ENCODE peak calls at places on chromosomes 6 and 20, in ten cellular contexts. X is psoas muscle; Z is Jurkat, Clone E6-1; V is cardiac fibroblast; P is Peyer's patch; D is A549; N is gastrocnemius medialis; O is tibial nerve; E is PC-3; J is CD8-positive, alpha-beta memory T cell. U is an unnamed sample.

GRCh38 chr20:38303908-38304379 is at the start of gene BPI:
- DNase-seq in X (no peak), Z (peak; percentile 57), V (no peak), P (no peak), D (no peak), N (no peak), O (no peak), E (no peak), J (no peak), U (peak; percentile 38)

GRCh38 chr6:137808191-137808590 is 58.9 kb upstream of the TNFAIP3 start:
- DNase-seq in X (no peak), Z (no peak), V (peak; percentile 60), P (no peak), D (peak; percentile 19), N (no peak), O (no peak), E (peak; percentile 91), J (no peak), U (no peak)

GRCh38 chr6:139161169-139161568 is 26.3 kb downstream of the HECA start:
- DNase-seq in X (no peak), Z (peak; percentile 98), V (no peak), P (peak; percentile 64), D (no peak), N (no peak), O (no peak), E (no peak), J (peak; percentile 86), U (no peak)

GRCh38 chr6:90121982-90122381 is 174.7 kb downstream of the BACH2 start:
- DNase-seq in X (peak; percentile 74), Z (no peak), V (no peak), P (no peak), D (no peak), N (peak; percentile 80), O (no peak), E (peak; percentile 15), J (no peak), U (no peak)

GRCh38 chr6:88238065-88238464 is 71.9 kb upstream of the CNR1 start:
- DNase-seq in X (no peak), Z (no peak), V (peak; percentile 0), P (peak; percentile 33), D (peak; percentile 39), N (no peak), O (no peak), E (peak; percentile 19), J (no peak), U (no peak)

GRCh38 chr20:53934421-53935352 is 135.7 kb downstream of the BCAS1 start:
- DNase-seq in X (no peak), Z (no peak), V (peak; percentile 91), P (peak; percentile 60), D (peak; percentile 60), N (no peak), O (no peak), E (peak; percentile 40), J (no peak), U (no peak)

GRCh38 chr6:29552512-29553051 is 7.0 kb downstream of the UBD start:
- DNase-seq in X (no peak), Z (peak; percentile 77), V (peak; percentile 76), P (no peak), D (peak; percentile 31), N (no peak), O (no peak), E (peak; percentile 75), J (no peak), U (no peak)

GRCh38 chr20:1381753-1382591 is 10.9 kb downstream of the FKBP1A start:
- DNase-seq in X (peak; percentile 64), Z (no peak), V (no peak), P (no peak), D (no peak), N (peak; percentile 83), O (no peak), E (no peak), J (no peak), U (peak; percentile 70)

GRCh38 chr6:154154389-154154967 is 115.4 kb downstream of the OPRM1 start:
- DNase-seq in X (no peak), Z (peak; percentile 71), V (peak; percentile 85), P (peak; percentile 64), D (peak; percentile 67), N (peak; percentile 25), O (peak; percentile 48), E (peak; percentile 71), J (peak; percentile 71), U (peak; percentile 56)

GRCh38 chr20:48236001-48236400 is 450.7 kb upstream of the SULF2 start:
- DNase-seq in X (no peak), Z (no peak), V (no peak), P (no peak), D (no peak), N (no peak), O (no peak), E (no peak), J (no peak), U (no peak)

GRCh38 chr20:59806578-59806975 is 126.9 kb downstream of the SYCP2 start:
- DNase-seq in X (no peak), Z (no peak), V (no peak), P (no peak), D (no peak), N (no peak), O (no peak), E (no peak), J (no peak), U (no peak)

GRCh38 chr6:39339557-39340555 is 17.4 kb upstream of the KCNK16 start:
- DNase-seq in X (no peak), Z (no peak), V (no peak), P (no peak), D (no peak), N (no peak), O (no peak), E (no peak), J (no peak), U (no peak)

GRCh38 chr6:26125015-26125690 is 37.9 kb downstream of the HFE start:
- DNase-seq in X (no peak), Z (peak; percentile 44), V (peak; percentile 17), P (no peak), D (peak; percentile 12), N (no peak), O (no peak), E (peak; percentile 33), J (peak; percentile 49), U (no peak)

GRCh38 chr6:139927742-139928305 is 553.4 kb upstream of the CITED2 start:
- DNase-seq in X (no peak), Z (no peak), V (peak; percentile 57), P (no peak), D (no peak), N (no peak), O (no peak), E (no peak), J (no peak), U (no peak)

GRCh38 chr20:31747640-31748039 is 8.6 kb downstream of the TPX2 start:
- DNase-seq in X (no peak), Z (no peak), V (peak; percentile 83), P (no peak), D (no peak), N (peak; percentile 76), O (no peak), E (no peak), J (no peak), U (peak; percentile 81)

GRCh38 chr20:31751126-31751525 is 12.0 kb downstream of the TPX2 start:
- DNase-seq in X (no peak), Z (no peak), V (peak; percentile 95), P (no peak), D (no peak), N (no peak), O (no peak), E (no peak), J (no peak), U (no peak)

GRCh38 chr20:31740656-31741323 is 1.7 kb downstream of the TPX2 start:
- DNase-seq in X (no peak), Z (no peak), V (no peak), P (no peak), D (no peak), N (no peak), O (no peak), E (no peak), J (no peak), U (no peak)

GRCh38 chr20:31749223-31749622 is 10.1 kb downstream of the TPX2 start:
- DNase-seq in X (no peak), Z (no peak), V (no peak), P (no peak), D (no peak), N (no peak), O (no peak), E (no peak), J (no peak), U (no peak)

DNA sequence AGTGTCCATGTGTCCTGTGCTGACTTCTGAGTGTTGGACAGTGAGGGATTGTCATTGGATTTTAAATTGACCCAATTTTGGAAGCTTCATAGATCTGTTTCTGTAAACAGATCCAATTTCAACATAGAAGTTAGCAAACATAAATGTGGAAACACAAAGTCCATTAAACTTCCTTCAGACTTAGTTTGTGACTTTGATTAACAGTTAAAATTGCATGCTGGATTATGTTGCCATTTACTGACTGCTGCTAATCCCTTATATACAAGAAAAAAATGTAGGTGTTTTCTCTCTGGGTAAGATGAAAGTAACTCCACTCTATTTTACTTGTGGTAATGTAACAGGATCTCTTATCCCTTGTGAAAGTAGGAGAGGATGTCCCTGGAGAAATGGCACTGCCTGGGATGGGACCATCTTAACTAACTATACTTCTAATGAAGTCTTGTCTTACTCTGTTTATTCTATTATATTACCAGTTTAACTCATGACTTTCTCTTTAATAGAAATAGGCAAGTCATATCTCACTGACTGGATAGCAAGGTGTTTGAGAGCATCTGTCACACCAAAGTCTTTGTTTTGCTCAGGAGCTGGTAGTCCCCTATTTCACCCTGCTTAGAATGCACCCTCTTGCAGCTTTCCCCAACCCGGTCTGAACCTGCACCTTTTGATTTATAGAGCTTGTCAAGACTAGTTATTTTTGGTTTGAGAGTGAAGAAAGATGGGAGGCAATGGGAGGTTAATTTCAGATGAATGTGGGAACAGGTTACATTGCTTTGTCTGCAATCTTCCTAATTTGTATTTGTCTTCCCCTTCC is 7.2 kb downstream of the TPX2 start:
- DNase-seq in X (no peak), Z (no peak), V (no peak), P (no peak), D (no peak), N (no peak), O (no peak), E (no peak), J (no peak), U (no peak)
- H3K4me3 ChIP-seq in X (no peak overlapping the region), Z (no peak overlapping the region), V (no peak overlapping the region), P (no peak overlapping the region), D (no peak overlapping the region), N (no peak overlapping the region), O (no peak overlapping the region), E (no peak overlapping the region), J (no peak overlapping the region), U (no peak overlapping the region)

GRCh38 chr6:6005467-6006427 is 978 bp downstream of the NRN1 start:
- DNase-seq in X (no peak), Z (no peak), V (no peak), P (no peak), D (no peak), N (no peak), O (no peak), E (no peak), J (no peak), U (no peak)
- H3K4me3 ChIP-seq in X (peak overlapping the region; percentile 65), Z (peak overlapping the region; percentile 84), V (no peak overlapping the region), P (no peak overlapping the region), D (no peak overlapping the region), N (peak overlapping the region; percentile 66), O (peak overlapping the region; percentile 65), E (no peak overlapping the region), J (no peak overlapping the region), U (peak overlapping the region; percentile 56)

GRCh38 chr20:64100946-64101688 is 6.2 kb downstream of the NPBWR2 start:
- DNase-seq in X (no peak), Z (no peak), V (no peak), P (no peak), D (no peak), N (no peak), O (no peak), E (no peak), J (no peak), U (no peak)
- H3K4me3 ChIP-seq in X (no peak overlapping the region), Z (no peak overlapping the region), V (no peak overlapping the region), P (no peak overlapping the region), D (no peak overlapping the region), N (no peak overlapping the region), O (no peak overlapping the region), E (no peak overlapping the region), J (no peak overlapping the region), U (no peak overlapping the region)

GRCh38 chr6:158611039-158611438 is 33.5 kb downstream of the DYNLT1 start:
- DNase-seq in X (no peak), Z (no peak), V (no peak), P (no peak), D (no peak), N (no peak), O (no peak), E (no peak), J (no peak), U (no peak)
- H3K4me3 ChIP-seq in X (no peak overlapping the region), Z (no peak overlapping the region), V (no peak overlapping the region), P (no peak overlapping the region), D (no peak overlapping the region), N (no peak overlapping the region), O (no peak overlapping the region), E (no peak overlapping the region), J (no peak overlapping the region), U (peak overlapping the region; percentile 6)